ENCODE peak calls at places on chromosomes 2 and 18, in ten cellular contexts. T is AG09319, R is AG10803, F is Caco-2, Y is astrocyte of the spinal cord, B is HFFc6, L is right lobe of liver, W is A673, O is B cell, I is left ventricle myocardium inferior. S is an unnamed sample.

GRCh38 chr2:204669386-204669785 is 124.1 kb downstream of the PARD3B start:
- DNase-seq in O (no peak), R (peak; percentile 21), Y (no peak), L (no peak), W (no peak), T (no peak), F (no peak), I (no peak), B (no peak), S (no peak)

GRCh38 chr2:131062066-131062465 is 31.2 kb downstream of the FAM168B start:
- DNase-seq in I (no peak), O (no peak), F (no peak), B (no peak), T (no peak), Y (peak; percentile 27), W (no peak), R (no peak), L (no peak), S (no peak)

GRCh38 chr2:36965196-36965595 is 1.1 kb downstream of the STRN start:
- DNase-seq in Y (peak; percentile 8), O (no peak), B (no peak), R (no peak), L (no peak), W (no peak), F (no peak), T (no peak), I (no peak), S (no peak)

GRCh38 chr2:196365132-196365531 is 193.8 kb upstream of the STK17B start:
- DNase-seq in I (no peak), F (no peak), R (no peak), O (no peak), L (no peak), B (no peak), T (no peak), Y (no peak), W (peak; percentile 10), S (no peak)

GRCh38 chr2:178827739-178828487 is 20.7 kb upstream of the TTN start:
- DNase-seq in B (no peak), F (no peak), I (no peak), L (no peak), W (no peak), T (no peak), O (no peak), Y (peak; percentile 7), R (no peak), S (no peak)

GRCh38 chr2:27776097-27776496 is 4.6 kb downstream of the MRPL33 start:
- DNase-seq in O (no peak), W (peak; percentile 51), Y (no peak), I (peak; percentile 58), B (peak; percentile 77), F (no peak), L (peak; percentile 72), R (peak; percentile 78), T (no peak), S (no peak)

GRCh38 chr2:165450141-165450540 is 19.4 kb upstream of the CSRNP3 start:
- DNase-seq in O (no peak), Y (no peak), L (no peak), I (no peak), B (no peak), T (no peak), R (no peak), W (peak; percentile 80), F (no peak), S (no peak)

GRCh38 chr2:202069189-202070050 is 3.6 kb upstream of the KIAA2012 start:
- DNase-seq in R (peak; percentile 8), T (no peak), W (no peak), L (no peak), I (no peak), O (no peak), B (no peak), Y (no peak), F (peak; percentile 68), S (no peak)

GRCh38 chr2:19860022-19860421 is 41.8 kb downstream of the TTC32 start:
- DNase-seq in Y (no peak), F (no peak), I (peak; percentile 39), O (no peak), B (no peak), T (no peak), R (no peak), W (no peak), L (no peak), S (no peak)

GRCh38 chr2:228801451-228801850 is 469.6 kb downstream of the PID1 start:
- DNase-seq in O (no peak), T (peak; percentile 3), L (no peak), B (peak; percentile 4), I (no peak), R (no peak), Y (no peak), F (no peak), W (no peak), S (no peak)

GRCh38 chr2:84861539-84861938 is 19.3 kb downstream of the TRABD2A start:
- DNase-seq in W (no peak), I (no peak), T (no peak), O (no peak), F (no peak), R (no peak), Y (no peak), L (no peak), B (no peak), S (no peak)

GRCh38 chr2:14634885-14635871 is 2.7 kb downstream of the LRATD1 start:
- DNase-seq in R (peak; percentile 67), F (peak; percentile 66), Y (peak; percentile 75), B (peak; percentile 1), L (peak; percentile 63), T (no peak), O (no peak), W (peak; percentile 4), I (peak; percentile 70), S (peak; percentile 23)
- TF ChIP-seq CTCF in R (peak; percentile 14), F (no peak), Y (peak; percentile 25), B (no peak), L (no peak), T (peak; percentile 8), O (no peak), W (no peak), I (no peak), S (no peak)

GRCh38 chr2:101991731-101992145 is at the start of gene IL1R2:
- DNase-seq in O (no peak), I (peak; percentile 31), F (no peak), B (no peak), T (no peak), L (no peak), Y (no peak), R (no peak), W (no peak), S (no peak)
- TF ChIP-seq CTCF in O (no peak), I (no peak), F (no peak), B (no peak), T (no peak), L (no peak), Y (no peak), R (no peak), W (no peak), S (no peak)

DNA sequence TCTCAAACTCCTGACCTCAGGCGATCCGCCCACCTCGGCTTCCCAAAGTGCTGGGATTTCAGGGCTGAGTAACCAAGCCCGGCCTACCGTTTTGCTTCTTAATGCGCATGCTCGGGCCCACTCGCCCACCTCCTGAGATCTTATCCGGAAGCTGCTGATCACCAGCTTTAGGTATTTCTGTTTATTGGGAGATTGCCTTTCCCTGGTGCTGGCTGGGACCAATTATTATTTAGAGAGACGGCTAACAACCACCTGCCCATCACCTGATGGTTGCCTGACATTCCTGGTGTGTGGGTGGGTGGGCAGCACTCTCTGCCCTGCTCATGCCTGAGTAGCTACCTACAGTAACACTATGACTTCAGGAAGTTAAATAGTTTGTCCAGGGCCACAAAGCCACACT is 56.3 kb upstream of the ZNF532 start:
- DNase-seq in I (no peak), R (no peak), Y (no peak), F (no peak), T (no peak), B (no peak), O (no peak), L (no peak), W (no peak), S (no peak)
- TF ChIP-seq CTCF in I (no peak), R (no peak), Y (no peak), F (no peak), T (no peak), B (no peak), O (no peak), L (no peak), W (no peak), S (no peak)

DNA sequence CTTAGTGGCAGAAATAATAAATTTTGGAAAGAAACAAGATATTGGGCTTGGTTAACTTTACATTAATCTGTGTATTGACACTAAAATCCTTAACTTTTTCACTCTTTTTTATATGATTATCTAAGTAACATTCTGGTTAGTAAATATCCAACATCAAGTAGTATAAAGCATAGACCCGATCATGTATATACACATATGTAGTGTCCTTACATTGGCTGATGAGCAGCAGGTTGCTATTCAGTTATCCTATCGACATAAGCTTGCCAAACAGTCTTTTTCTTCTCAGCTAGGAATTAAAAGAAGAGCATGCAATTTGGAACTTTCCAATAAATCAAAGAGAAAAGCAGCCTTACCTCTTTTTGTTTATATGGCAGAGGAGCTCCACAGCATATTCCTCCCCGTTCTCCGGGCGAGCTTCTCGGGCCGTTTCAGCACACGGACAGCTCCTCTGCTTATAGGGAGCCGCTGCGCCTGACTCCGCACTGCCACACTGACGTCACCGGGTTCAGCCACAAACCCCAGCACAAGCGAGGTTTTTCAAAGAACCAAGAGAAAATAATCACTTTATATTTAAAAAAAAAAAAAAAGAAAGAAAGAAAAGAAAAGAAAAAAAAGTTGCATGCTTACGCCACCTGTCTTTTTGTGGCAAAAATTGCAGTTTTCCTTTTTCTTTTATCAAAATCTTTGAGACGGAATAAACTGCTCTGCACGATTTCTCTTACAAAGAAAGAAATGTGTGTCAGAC is at the start of gene SCG2:
- DNase-seq in F (peak; percentile 69), I (peak; percentile 51), T (peak; percentile 72), O (no peak), B (peak; percentile 89), R (peak; percentile 85), Y (peak; percentile 96), L (peak; percentile 62), W (peak; percentile 90), S (peak; percentile 54)
- TF ChIP-seq CTCF in F (peak; percentile 38), I (peak; percentile 37), T (peak; percentile 36), O (no peak), B (peak; percentile 80), R (peak; percentile 50), Y (peak; percentile 46), L (peak; percentile 30), W (peak; percentile 48), S (no peak)

GRCh38 chr2:129253461-129253812 is 726.0 kb upstream of the RAB6C start:
- DNase-seq in F (no peak), Y (no peak), W (peak; percentile 38), L (no peak), B (no peak), R (no peak), I (no peak), T (no peak), O (no peak), S (peak; percentile 22)
- TF ChIP-seq CTCF in F (peak; percentile 52), Y (peak; percentile 1), W (peak; percentile 52), L (peak; percentile 28), B (no peak), R (peak; percentile 25), I (peak; percentile 59), T (no peak), O (no peak), S (no peak)

DNA sequence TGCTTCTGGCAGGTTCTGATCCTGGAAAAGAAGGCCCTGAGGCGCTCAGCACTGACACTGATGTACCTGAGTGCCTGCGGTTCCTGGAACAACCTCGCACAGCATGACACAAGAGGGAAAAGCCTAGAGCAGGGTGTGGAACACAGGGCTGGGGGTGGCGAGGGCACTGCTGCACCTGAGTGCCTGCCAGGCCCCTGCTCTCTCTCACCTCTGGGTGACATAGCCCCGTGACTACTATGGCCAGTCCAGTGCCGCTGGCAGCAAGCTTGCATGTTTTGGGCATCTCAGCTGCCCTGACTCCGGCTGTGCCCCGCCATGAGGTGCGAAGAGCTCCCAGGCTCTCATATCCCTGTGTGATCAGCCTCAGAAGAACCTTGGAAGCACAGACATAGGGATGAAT is 825.2 kb upstream of the SALL3 start:
- DNase-seq in O (no peak), I (no peak), T (no peak), Y (no peak), W (no peak), B (no peak), R (no peak), F (no peak), L (no peak), S (no peak)
- TF ChIP-seq CTCF in O (no peak), I (no peak), T (no peak), Y (no peak), W (no peak), B (no peak), R (no peak), F (no peak), L (no peak), S (no peak)